ENCODE peak calls at places on chromosomes 5 and 9, in six cellular contexts. One of them, this sample, is unnamed.

GRCh38 chr9:133188006-133188842 is 20.8 kb downstream of the OBP2B start:
- DNase-seq in activated T-helper 1 cell treated with anti-CD3 and anti-CD28 coated beads, Interleukin-2, amount 50 U/mL, for 16 hours: no peak
- DNase-seq in globus pallidus: no peak
- DNase-seq in hepatic stellate cell: no peak
- DNase-seq in cardiac fibroblast: peak; percentile 4
- DNase-seq in sciatic nerve: peak; percentile 45
- DNase-seq in this sample: no peak

GRCh38 chr5:68285857-68286611 is 70.5 kb downstream of the PIK3R1 start:
- DNase-seq in activated T-helper 1 cell treated with anti-CD3 and anti-CD28 coated beads, Interleukin-2, amount 50 U/mL, for 16 hours: no peak
- DNase-seq in globus pallidus: peak; percentile 80
- DNase-seq in hepatic stellate cell: no peak
- DNase-seq in cardiac fibroblast: peak; percentile 80
- DNase-seq in sciatic nerve: no peak
- DNase-seq in this sample: no peak

GRCh38 chr5:10424124-10424731 is 17.5 kb upstream of the ROPN1L start:
- DNase-seq in activated T-helper 1 cell treated with anti-CD3 and anti-CD28 coated beads, Interleukin-2, amount 50 U/mL, for 16 hours: no peak
- DNase-seq in globus pallidus: peak; percentile 72
- DNase-seq in hepatic stellate cell: peak; percentile 22
- DNase-seq in cardiac fibroblast: peak; percentile 68
- DNase-seq in sciatic nerve: no peak
- DNase-seq in this sample: no peak

GRCh38 chr5:38330207-38330606 is 71.8 kb downstream of the EGFLAM start:
- DNase-seq in activated T-helper 1 cell treated with anti-CD3 and anti-CD28 coated beads, Interleukin-2, amount 50 U/mL, for 16 hours: no peak
- DNase-seq in globus pallidus: no peak
- DNase-seq in hepatic stellate cell: no peak
- DNase-seq in cardiac fibroblast: no peak
- DNase-seq in sciatic nerve: no peak
- DNase-seq in this sample: peak; percentile 53

GRCh38 chr9:33489070-33489469 is 15.3 kb upstream of the NOL6 start:
- DNase-seq in activated T-helper 1 cell treated with anti-CD3 and anti-CD28 coated beads, Interleukin-2, amount 50 U/mL, for 16 hours: no peak
- DNase-seq in globus pallidus: no peak
- DNase-seq in hepatic stellate cell: peak; percentile 24
- DNase-seq in cardiac fibroblast: peak; percentile 65
- DNase-seq in sciatic nerve: no peak
- DNase-seq in this sample: no peak

GRCh38 chr5:178212241-178213002 is 8.1 kb downstream of the HNRNPAB start:
- DNase-seq in activated T-helper 1 cell treated with anti-CD3 and anti-CD28 coated beads, Interleukin-2, amount 50 U/mL, for 16 hours: no peak
- DNase-seq in globus pallidus: no peak
- DNase-seq in hepatic stellate cell: no peak
- DNase-seq in cardiac fibroblast: no peak
- DNase-seq in sciatic nerve: no peak
- DNase-seq in this sample: no peak

GRCh38 chr5:61234019-61234418 is 71.8 kb upstream of the SMIM15 start:
- DNase-seq in activated T-helper 1 cell treated with anti-CD3 and anti-CD28 coated beads, Interleukin-2, amount 50 U/mL, for 16 hours: no peak
- DNase-seq in globus pallidus: no peak
- DNase-seq in hepatic stellate cell: no peak
- DNase-seq in cardiac fibroblast: no peak
- DNase-seq in sciatic nerve: no peak
- DNase-seq in this sample: no peak

GRCh38 chr9:123651273-123651672 is 278.7 kb downstream of the DENND1A start:
- DNase-seq in activated T-helper 1 cell treated with anti-CD3 and anti-CD28 coated beads, Interleukin-2, amount 50 U/mL, for 16 hours: no peak
- DNase-seq in globus pallidus: no peak
- DNase-seq in hepatic stellate cell: no peak
- DNase-seq in cardiac fibroblast: no peak
- DNase-seq in sciatic nerve: no peak
- DNase-seq in this sample: no peak

GRCh38 chr5:150144211-150144801 is 11.3 kb downstream of the PDGFRB start:
- DNase-seq in activated T-helper 1 cell treated with anti-CD3 and anti-CD28 coated beads, Interleukin-2, amount 50 U/mL, for 16 hours: no peak
- DNase-seq in globus pallidus: no peak
- DNase-seq in hepatic stellate cell: peak; percentile 81
- DNase-seq in cardiac fibroblast: peak; percentile 96
- DNase-seq in sciatic nerve: no peak
- DNase-seq in this sample: no peak

GRCh38 chr9:97876061-97876460 is 23.0 kb downstream of the FOXE1 start:
- DNase-seq in activated T-helper 1 cell treated with anti-CD3 and anti-CD28 coated beads, Interleukin-2, amount 50 U/mL, for 16 hours: no peak
- DNase-seq in globus pallidus: no peak
- DNase-seq in hepatic stellate cell: no peak
- DNase-seq in cardiac fibroblast: no peak
- DNase-seq in sciatic nerve: no peak
- DNase-seq in this sample: no peak

GRCh38 chr9:87599901-87600610 is 102.4 kb downstream of the DAPK1 start:
- DNase-seq in activated T-helper 1 cell treated with anti-CD3 and anti-CD28 coated beads, Interleukin-2, amount 50 U/mL, for 16 hours: no peak
- DNase-seq in globus pallidus: no peak
- DNase-seq in hepatic stellate cell: peak; percentile 13
- DNase-seq in cardiac fibroblast: peak; percentile 91
- DNase-seq in sciatic nerve: no peak
- DNase-seq in this sample: peak; percentile 93

GRCh38 chr5:134464988-134465855 is 53.5 kb upstream of the CDKN2AIPNL start:
- DNase-seq in activated T-helper 1 cell treated with anti-CD3 and anti-CD28 coated beads, Interleukin-2, amount 50 U/mL, for 16 hours: no peak
- DNase-seq in globus pallidus: no peak
- DNase-seq in hepatic stellate cell: no peak
- DNase-seq in cardiac fibroblast: no peak
- DNase-seq in sciatic nerve: peak; percentile 56
- DNase-seq in this sample: no peak

GRCh38 chr9:107119294-107119693 is 163.8 kb upstream of the RAD23B start:
- DNase-seq in activated T-helper 1 cell treated with anti-CD3 and anti-CD28 coated beads, Interleukin-2, amount 50 U/mL, for 16 hours: no peak
- DNase-seq in globus pallidus: no peak
- DNase-seq in hepatic stellate cell: no peak
- DNase-seq in cardiac fibroblast: no peak
- DNase-seq in sciatic nerve: no peak
- DNase-seq in this sample: no peak

GRCh38 chr5:178739452-178740180 is 9.2 kb upstream of the ZNF354A start:
- DNase-seq in activated T-helper 1 cell treated with anti-CD3 and anti-CD28 coated beads, Interleukin-2, amount 50 U/mL, for 16 hours: no peak
- DNase-seq in globus pallidus: no peak
- DNase-seq in hepatic stellate cell: no peak
- DNase-seq in cardiac fibroblast: no peak
- DNase-seq in sciatic nerve: no peak
- DNase-seq in this sample: no peak

GRCh38 chr5:170330568-170331054 is 33.0 kb upstream of the LCP2 start:
- DNase-seq in activated T-helper 1 cell treated with anti-CD3 and anti-CD28 coated beads, Interleukin-2, amount 50 U/mL, for 16 hours: no peak
- DNase-seq in globus pallidus: no peak
- DNase-seq in hepatic stellate cell: no peak
- DNase-seq in cardiac fibroblast: no peak
- DNase-seq in sciatic nerve: no peak
- DNase-seq in this sample: no peak

GRCh38 chr5:135009736-135010501 is 24.1 kb downstream of the PITX1 start:
- DNase-seq in activated T-helper 1 cell treated with anti-CD3 and anti-CD28 coated beads, Interleukin-2, amount 50 U/mL, for 16 hours: no peak
- DNase-seq in globus pallidus: no peak
- DNase-seq in hepatic stellate cell: no peak
- DNase-seq in cardiac fibroblast: no peak
- DNase-seq in sciatic nerve: no peak
- DNase-seq in this sample: no peak

GRCh38 chr9:74497750-74498615 is 848 bp downstream of the RORB start:
- DNase-seq in activated T-helper 1 cell treated with anti-CD3 and anti-CD28 coated beads, Interleukin-2, amount 50 U/mL, for 16 hours: no peak
- DNase-seq in globus pallidus: peak; percentile 57
- DNase-seq in hepatic stellate cell: no peak
- DNase-seq in cardiac fibroblast: peak; percentile 23
- DNase-seq in sciatic nerve: peak; percentile 64
- DNase-seq in this sample: no peak

GRCh38 chr9:105054488-105054887 is 126.5 kb upstream of the ABCA1 start:
- DNase-seq in activated T-helper 1 cell treated with anti-CD3 and anti-CD28 coated beads, Interleukin-2, amount 50 U/mL, for 16 hours: no peak
- DNase-seq in globus pallidus: no peak
- DNase-seq in hepatic stellate cell: peak; percentile 21
- DNase-seq in cardiac fibroblast: peak; percentile 71
- DNase-seq in sciatic nerve: no peak
- DNase-seq in this sample: peak; percentile 61

GRCh38 chr9:20320921-20321320 is 301.4 kb downstream of the MLLT3 start:
- DNase-seq in activated T-helper 1 cell treated with anti-CD3 and anti-CD28 coated beads, Interleukin-2, amount 50 U/mL, for 16 hours: no peak
- DNase-seq in globus pallidus: no peak
- DNase-seq in hepatic stellate cell: no peak
- DNase-seq in cardiac fibroblast: no peak
- DNase-seq in sciatic nerve: no peak
- DNase-seq in this sample: no peak

GRCh38 chr5:139979518-139979917 is 63.6 kb downstream of the NRG2 start:
- DNase-seq in activated T-helper 1 cell treated with anti-CD3 and anti-CD28 coated beads, Interleukin-2, amount 50 U/mL, for 16 hours: no peak
- DNase-seq in globus pallidus: no peak
- DNase-seq in hepatic stellate cell: no peak
- DNase-seq in cardiac fibroblast: no peak
- DNase-seq in sciatic nerve: no peak
- DNase-seq in this sample: no peak

GRCh38 chr5:163564321-163564924 is 59.0 kb downstream of the MAT2B start:
- DNase-seq in activated T-helper 1 cell treated with anti-CD3 and anti-CD28 coated beads, Interleukin-2, amount 50 U/mL, for 16 hours: peak; percentile 35
- DNase-seq in globus pallidus: peak; percentile 63
- DNase-seq in hepatic stellate cell: peak; percentile 27
- DNase-seq in cardiac fibroblast: peak; percentile 77
- DNase-seq in sciatic nerve: peak; percentile 66
- DNase-seq in this sample: peak; percentile 31

GRCh38 chr9:19102181-19102630 is 498 bp downstream of the HAUS6 start:
- DNase-seq in activated T-helper 1 cell treated with anti-CD3 and anti-CD28 coated beads, Interleukin-2, amount 50 U/mL, for 16 hours: peak; percentile 13
- DNase-seq in globus pallidus: peak; percentile 10
- DNase-seq in hepatic stellate cell: peak; percentile 31
- DNase-seq in cardiac fibroblast: peak; percentile 26
- DNase-seq in sciatic nerve: peak; percentile 73
- DNase-seq in this sample: peak; percentile 24

GRCh38 chr5:33371660-33372059 is 69.1 kb upstream of the TARS1 start:
- DNase-seq in activated T-helper 1 cell treated with anti-CD3 and anti-CD28 coated beads, Interleukin-2, amount 50 U/mL, for 16 hours: no peak
- DNase-seq in globus pallidus: no peak
- DNase-seq in hepatic stellate cell: no peak
- DNase-seq in cardiac fibroblast: peak; percentile 42
- DNase-seq in sciatic nerve: no peak
- DNase-seq in this sample: no peak

GRCh38 chr5:62144395-62145022 is 161.5 kb upstream of the KIF2A start:
- DNase-seq in activated T-helper 1 cell treated with anti-CD3 and anti-CD28 coated beads, Interleukin-2, amount 50 U/mL, for 16 hours: no peak
- DNase-seq in globus pallidus: peak; percentile 43
- DNase-seq in hepatic stellate cell: no peak
- DNase-seq in cardiac fibroblast: no peak
- DNase-seq in sciatic nerve: no peak
- DNase-seq in this sample: no peak

GRCh38 chr5:164204338-164204946 is 699.0 kb downstream of the MAT2B start:
- DNase-seq in activated T-helper 1 cell treated with anti-CD3 and anti-CD28 coated beads, Interleukin-2, amount 50 U/mL, for 16 hours: no peak
- DNase-seq in globus pallidus: no peak
- DNase-seq in hepatic stellate cell: no peak
- DNase-seq in cardiac fibroblast: peak; percentile 89
- DNase-seq in sciatic nerve: no peak
- DNase-seq in this sample: peak; percentile 72

GRCh38 chr9:87667164-87667738 is 58.7 kb upstream of the CTSL start:
- DNase-seq in activated T-helper 1 cell treated with anti-CD3 and anti-CD28 coated beads, Interleukin-2, amount 50 U/mL, for 16 hours: no peak
- DNase-seq in globus pallidus: no peak
- DNase-seq in hepatic stellate cell: no peak
- DNase-seq in cardiac fibroblast: peak; percentile 24
- DNase-seq in sciatic nerve: no peak
- DNase-seq in this sample: no peak

GRCh38 chr5:95631991-95632675 is 12.2 kb downstream of the GPR150 start:
- DNase-seq in activated T-helper 1 cell treated with anti-CD3 and anti-CD28 coated beads, Interleukin-2, amount 50 U/mL, for 16 hours: peak; percentile 52
- DNase-seq in globus pallidus: no peak
- DNase-seq in hepatic stellate cell: no peak
- DNase-seq in cardiac fibroblast: peak; percentile 54
- DNase-seq in sciatic nerve: no peak
- DNase-seq in this sample: peak; percentile 52

GRCh38 chr9:91817493-91818225 is 132.4 kb downstream of the ROR2 start:
- DNase-seq in activated T-helper 1 cell treated with anti-CD3 and anti-CD28 coated beads, Interleukin-2, amount 50 U/mL, for 16 hours: no peak
- DNase-seq in globus pallidus: no peak
- DNase-seq in hepatic stellate cell: peak; percentile 19
- DNase-seq in cardiac fibroblast: peak; percentile 93
- DNase-seq in sciatic nerve: no peak
- DNase-seq in this sample: peak; percentile 28

GRCh38 chr9:83708515-83709158 is 879 bp upstream of the UBQLN1 start:
- DNase-seq in activated T-helper 1 cell treated with anti-CD3 and anti-CD28 coated beads, Interleukin-2, amount 50 U/mL, for 16 hours: peak; percentile 34
- DNase-seq in globus pallidus: peak; percentile 76
- DNase-seq in hepatic stellate cell: peak; percentile 57
- DNase-seq in cardiac fibroblast: peak; percentile 61
- DNase-seq in sciatic nerve: peak; percentile 82
- DNase-seq in this sample: peak; percentile 18

GRCh38 chr5:134110382-134110781 is 4.1 kb upstream of the TCF7 start:
- DNase-seq in activated T-helper 1 cell treated with anti-CD3 and anti-CD28 coated beads, Interleukin-2, amount 50 U/mL, for 16 hours: no peak
- DNase-seq in globus pallidus: no peak
- DNase-seq in hepatic stellate cell: no peak
- DNase-seq in cardiac fibroblast: no peak
- DNase-seq in sciatic nerve: no peak
- DNase-seq in this sample: no peak

GRCh38 chr5:159913048-159913447 is 3.2 kb upstream of the ADRA1B start:
- DNase-seq in activated T-helper 1 cell treated with anti-CD3 and anti-CD28 coated beads, Interleukin-2, amount 50 U/mL, for 16 hours: no peak
- DNase-seq in globus pallidus: no peak
- DNase-seq in hepatic stellate cell: peak; percentile 76
- DNase-seq in cardiac fibroblast: peak; percentile 88
- DNase-seq in sciatic nerve: no peak
- DNase-seq in this sample: peak; percentile 94

GRCh38 chr9:94649100-94649855 is 10.0 kb upstream of the FBP1 start:
- DNase-seq in activated T-helper 1 cell treated with anti-CD3 and anti-CD28 coated beads, Interleukin-2, amount 50 U/mL, for 16 hours: no peak
- DNase-seq in globus pallidus: no peak
- DNase-seq in hepatic stellate cell: peak; percentile 37
- DNase-seq in cardiac fibroblast: peak; percentile 67
- DNase-seq in sciatic nerve: no peak
- DNase-seq in this sample: peak; percentile 96

GRCh38 chr9:91060520-91061343 is 259.1 kb downstream of the SYK start:
- DNase-seq in activated T-helper 1 cell treated with anti-CD3 and anti-CD28 coated beads, Interleukin-2, amount 50 U/mL, for 16 hours: no peak
- DNase-seq in globus pallidus: no peak
- DNase-seq in hepatic stellate cell: peak; percentile 74
- DNase-seq in cardiac fibroblast: peak; percentile 98
- DNase-seq in sciatic nerve: peak; percentile 70
- DNase-seq in this sample: peak; percentile 88